ENCODE peak calls at places on chromosomes 2 and 18, in ten cellular contexts. G is mucosa of descending colon, P is astrocyte of the spinal cord, U is fibroblast of pulmonary artery, B is dorsolateral prefrontal cortex, Q is ovary, Y is thoracic aorta, O is sigmoid colon, W is HCT116, K is ascending aorta. N is an unnamed sample.

GRCh38 chr2:20617081-20617575 is 33.8 kb downstream of the HS1BP3 start:
- DNase-seq in B (peak; percentile 20), U (peak; percentile 69), W (no peak), G (peak; percentile 54), O (peak; percentile 96), K (peak; percentile 82), Y (no peak), P (no peak), Q (peak; percentile 95), N (no peak)

GRCh38 chr2:174535757-174536703 is 49.2 kb upstream of the GPR155 start:
- DNase-seq in G (no peak), W (no peak), P (no peak), Y (no peak), K (no peak), Q (no peak), B (no peak), O (no peak), U (no peak), N (no peak)

GRCh38 chr2:127566576-127566975 is 31.1 kb downstream of the MYO7B start:
- DNase-seq in K (peak; percentile 50), P (no peak), B (no peak), G (no peak), Q (no peak), O (peak; percentile 35), U (no peak), Y (no peak), W (no peak), N (no peak)

GRCh38 chr2:230687498-230687897 is 25.1 kb upstream of the CAB39 start:
- DNase-seq in O (no peak), B (no peak), Y (no peak), W (peak; percentile 64), U (no peak), P (peak; percentile 49), G (peak; percentile 43), K (no peak), Q (no peak), N (peak; percentile 28)

GRCh38 chr2:45178854-45179253 is 169.6 kb upstream of the SIX2 start:
- DNase-seq in W (no peak), G (no peak), P (no peak), Q (no peak), O (no peak), K (no peak), B (no peak), Y (no peak), U (peak; percentile 46), N (peak; percentile 80)

GRCh38 chr2:226320073-226320948 is 479.3 kb downstream of the IRS1 start:
- DNase-seq in Q (no peak), O (no peak), U (no peak), W (no peak), Y (no peak), G (no peak), P (no peak), K (no peak), B (no peak), N (no peak)

GRCh38 chr2:55268288-55268906 is 634 bp downstream of the MTIF2 start:
- DNase-seq in U (no peak), W (no peak), O (no peak), G (peak; percentile 35), P (no peak), Y (no peak), K (no peak), Q (no peak), B (no peak), N (no peak)

GRCh38 chr2:56749152-56749752 is 565.5 kb downstream of the CCDC85A start:
- DNase-seq in P (peak; percentile 58), K (no peak), B (no peak), Q (no peak), O (no peak), Y (no peak), W (peak; percentile 21), U (peak; percentile 71), G (no peak), N (peak; percentile 66)

GRCh38 chr2:135664623-135665068 is 77.0 kb upstream of the UBXN4 start:
- DNase-seq in W (no peak), K (no peak), O (no peak), Q (no peak), Y (no peak), G (no peak), B (no peak), U (peak; percentile 53), P (peak; percentile 31), N (peak; percentile 13)

GRCh38 chr2:42216712-42217111 is 47.6 kb downstream of the EML4 start:
- DNase-seq in B (no peak), Y (no peak), O (no peak), K (no peak), G (no peak), U (peak; percentile 74), Q (no peak), W (no peak), P (peak; percentile 36), N (peak; percentile 93)

GRCh38 chr2:18117592-18117991 is 239.1 kb downstream of the KCNS3 start:
- DNase-seq in B (no peak), P (peak; percentile 52), Y (no peak), G (peak; percentile 52), U (peak; percentile 36), K (no peak), O (no peak), Q (no peak), W (peak; percentile 13), N (peak; percentile 44)

GRCh38 chr2:224946911-224947310 is 95.4 kb downstream of the DOCK10 start:
- DNase-seq in Y (no peak), G (no peak), K (no peak), W (no peak), P (peak; percentile 82), O (no peak), B (no peak), Q (no peak), U (peak; percentile 82), N (no peak)
- H3K4me3 ChIP-seq in Y (peak overlapping the region; percentile 44), G (no peak overlapping the region), K (no peak overlapping the region), W (no peak overlapping the region), P (peak overlapping the region; percentile 28), O (no peak overlapping the region), B (no peak overlapping the region), Q (no peak overlapping the region), U (peak overlapping the region; percentile 38), N (no peak overlapping the region)

GRCh38 chr18:78448106-78448505 is 531.5 kb upstream of the SALL3 start:
- DNase-seq in K (no peak), G (no peak), P (no peak), B (no peak), O (no peak), Q (no peak), W (no peak), Y (no peak), U (no peak), N (no peak)
- TF ChIP-seq CTCF in K (no peak), G (no peak), P (no peak), B (no peak), O (no peak), Q (no peak), W (peak; percentile 18), Y (no peak), U (no peak), N (no peak)

GRCh38 chr2:29480423-29480822 is 365.2 kb downstream of the CLIP4 start:
- DNase-seq in U (no peak), B (no peak), Q (no peak), K (no peak), Y (no peak), W (no peak), O (no peak), G (peak; percentile 9), P (no peak), N (no peak)

GRCh38 chr2:29478641-29479040 is 363.4 kb downstream of the CLIP4 start:
- DNase-seq in Q (no peak), P (no peak), Y (no peak), O (no peak), U (no peak), K (no peak), B (no peak), W (no peak), G (no peak), N (no peak)

GRCh38 chr2:29479566-29479965 is 364.4 kb downstream of the CLIP4 start:
- DNase-seq in B (no peak), P (no peak), K (no peak), Y (no peak), W (no peak), Q (no peak), G (no peak), O (no peak), U (no peak), N (no peak)

GRCh38 chr2:29477186-29477585 is 362.0 kb downstream of the CLIP4 start:
- DNase-seq in W (no peak), Q (no peak), B (no peak), U (no peak), G (no peak), K (no peak), P (no peak), Y (no peak), O (no peak), N (no peak)

DNA sequence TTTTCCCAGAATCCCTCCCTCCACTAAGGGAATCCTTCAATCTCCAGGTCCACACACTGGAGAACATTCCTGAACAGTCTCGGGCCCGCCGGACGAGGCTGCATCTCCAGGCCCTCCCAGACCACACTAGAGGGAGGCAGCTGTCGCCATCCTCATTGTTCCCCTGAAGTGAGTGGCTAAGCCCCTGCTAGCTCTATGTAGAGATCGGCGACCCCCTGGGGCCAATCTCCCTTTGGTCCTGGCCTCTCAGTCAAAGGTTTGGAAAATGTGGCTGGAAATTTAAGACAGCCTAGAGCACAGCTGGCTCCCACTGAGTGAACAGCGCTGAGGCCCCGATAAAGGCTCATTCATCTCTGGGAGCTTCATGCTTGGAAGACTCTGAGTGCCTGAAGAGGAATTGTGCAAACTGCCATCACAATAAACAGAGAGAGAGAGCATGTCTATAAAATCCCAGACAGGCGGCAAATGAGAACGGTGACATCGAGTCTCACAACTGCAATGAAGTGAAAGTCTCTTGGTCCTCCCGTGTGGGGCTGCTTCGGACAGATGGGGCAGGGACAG is 360.3 kb downstream of the CLIP4 start:
- DNase-seq in P (no peak), G (no peak), Q (no peak), K (no peak), U (no peak), O (no peak), Y (no peak), W (no peak), B (no peak), N (no peak)
- H3K4me3 ChIP-seq in P (no peak overlapping the region), G (no peak overlapping the region), Q (no peak overlapping the region), K (no peak overlapping the region), U (no peak overlapping the region), O (no peak overlapping the region), Y (no peak overlapping the region), W (no peak overlapping the region), B (no peak overlapping the region), N (no peak overlapping the region)

GRCh38 chr18:31555971-31556747 is 35.5 kb upstream of the TTR start:
- DNase-seq in G (peak; percentile 72), Y (no peak), W (peak; percentile 71), U (peak; percentile 86), K (no peak), Q (peak; percentile 33), P (peak; percentile 80), O (no peak), B (no peak), N (peak; percentile 84)

GRCh38 chr18:31558567-31558966 is 33.1 kb upstream of the TTR start:
- DNase-seq in U (no peak), O (no peak), Q (no peak), K (no peak), Y (no peak), P (no peak), W (no peak), B (no peak), G (no peak), N (no peak)

GRCh38 chr18:31553800-31554199 is 37.9 kb upstream of the TTR start:
- DNase-seq in W (peak; percentile 13), U (no peak), Y (no peak), B (no peak), K (no peak), G (no peak), P (no peak), O (no peak), Q (no peak), N (no peak)

GRCh38 chr18:31554776-31555175 is 36.9 kb upstream of the TTR start:
- DNase-seq in O (no peak), P (no peak), Y (no peak), W (no peak), K (no peak), B (no peak), Q (no peak), G (no peak), U (no peak), N (no peak)

GRCh38 chr18:31557446-31557845 is 34.2 kb upstream of the TTR start:
- DNase-seq in Y (no peak), W (no peak), Q (no peak), K (no peak), G (no peak), O (no peak), U (no peak), P (no peak), B (no peak), N (no peak)
- TF ChIP-seq CTCF in Y (no peak), W (no peak), Q (no peak), K (no peak), G (no peak), O (no peak), U (no peak), P (no peak), B (no peak), N (no peak)

N was measured in fibroblast of the aortic adventitia.